ENCODE peak calls at places on chromosome 3, in eight cellular contexts. H is tibial artery, I is HCT116, V is mammary epithelial cell, L is heart right ventricle, U is cardiac muscle cell, P is GM23248, T is AG04450. S is an unnamed sample.

GRCh38 chr3:78957456-78957855 is 810.3 kb downstream of the ROBO1 start:
- DNase-seq in P (no peak), V (no peak), L (no peak), H (no peak), U (no peak), I (no peak), T (no peak), S (no peak)

GRCh38 chr3:169604568-169604967 is 58.9 kb downstream of the MECOM start:
- DNase-seq in T (no peak), P (peak; percentile 17), U (no peak), I (peak; percentile 6), V (peak; percentile 4), H (no peak), L (no peak), S (no peak)

GRCh38 chr3:114329823-114330222 is 36.0 kb downstream of the TIGIT start:
- DNase-seq in T (no peak), I (no peak), U (no peak), V (no peak), P (no peak), L (no peak), H (no peak), S (no peak)

GRCh38 chr3:155738580-155739076 is 6.2 kb downstream of the PLCH1 start:
- DNase-seq in H (no peak), U (no peak), P (no peak), L (no peak), V (no peak), I (no peak), T (no peak), S (no peak)

GRCh38 chr3:55246016-55246415 is 241.1 kb downstream of the WNT5A start:
- DNase-seq in P (no peak), H (no peak), V (no peak), U (no peak), L (no peak), I (no peak), T (no peak), S (no peak)

GRCh38 chr3:58492385-58492970 is 582 bp downstream of the KCTD6 start:
- DNase-seq in I (no peak), P (peak; percentile 45), L (no peak), T (no peak), H (no peak), U (no peak), V (no peak), S (no peak)

GRCh38 chr3:158912621-158913020 is 110.8 kb downstream of the MFSD1 start:
- DNase-seq in P (peak; percentile 52), V (no peak), H (no peak), L (no peak), T (no peak), I (no peak), U (no peak), S (no peak)

GRCh38 chr3:10411598-10412332 is 90.9 kb upstream of the SEC13 start:
- DNase-seq in I (no peak), U (no peak), L (no peak), V (no peak), T (no peak), P (no peak), H (no peak), S (no peak)

GRCh38 chr3:179036626-179037300 is 34.8 kb downstream of the ZMAT3 start:
- DNase-seq in P (peak; percentile 2), H (no peak), L (no peak), I (no peak), V (no peak), T (no peak), U (no peak), S (no peak)

GRCh38 chr3:195263925-195264575 is 6.9 kb downstream of the XXYLT1 start:
- DNase-seq in I (no peak), T (no peak), H (no peak), P (no peak), L (no peak), U (no peak), V (peak; percentile 12), S (no peak)

GRCh38 chr3:191320316-191320715 is 8.9 kb upstream of the CCDC50 start:
- DNase-seq in U (no peak), I (no peak), L (no peak), T (no peak), V (peak; percentile 34), H (no peak), P (no peak), S (no peak)

DNA sequence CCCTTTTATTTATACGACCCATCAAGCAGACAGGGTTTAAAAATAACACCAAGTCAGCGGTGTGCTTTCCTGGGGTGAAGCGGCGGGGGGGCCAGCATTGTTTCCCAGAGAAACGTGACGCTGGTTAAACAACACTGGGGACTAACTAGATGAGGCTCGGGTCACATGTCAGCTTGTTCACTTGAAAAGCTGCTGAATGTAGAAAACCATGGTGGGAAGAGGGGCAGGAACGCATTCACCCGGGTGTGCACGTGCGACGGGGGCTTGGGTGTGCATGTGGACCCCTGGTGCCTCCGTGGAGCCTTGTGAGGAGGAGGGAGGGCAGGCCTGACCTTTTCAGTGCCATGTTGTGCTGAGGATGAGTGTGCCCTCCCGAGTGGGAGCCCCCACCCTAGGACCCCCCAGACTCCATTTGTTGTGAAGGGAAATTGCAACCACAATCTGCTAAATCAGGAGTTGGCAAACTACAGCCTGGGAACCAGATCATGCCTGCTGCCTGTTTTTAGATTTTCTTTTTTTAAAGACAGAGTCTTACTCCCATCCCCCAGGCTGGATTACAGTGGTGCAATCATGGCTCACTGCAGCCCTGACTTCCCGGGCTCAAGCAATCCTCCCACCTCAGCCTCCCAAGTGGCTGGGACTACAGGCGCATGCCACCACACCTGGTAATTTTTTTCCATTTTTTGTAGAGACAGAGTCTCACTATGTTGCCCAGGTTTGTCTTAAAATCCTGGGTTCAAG is 70.4 kb upstream of the CMTM7 start:
- DNase-seq in I (no peak), H (no peak), U (peak; percentile 67), L (peak; percentile 31), P (no peak), T (no peak), V (no peak), S (no peak)
- H3K27ac ChIP-seq in I (no peak overlapping the region), H (no peak overlapping the region), U (peak overlapping the region; percentile 86), L (peak overlapping the region; percentile 13), P (no peak overlapping the region), T (no peak overlapping the region), V (no peak overlapping the region), S (no peak overlapping the region)

DNA sequence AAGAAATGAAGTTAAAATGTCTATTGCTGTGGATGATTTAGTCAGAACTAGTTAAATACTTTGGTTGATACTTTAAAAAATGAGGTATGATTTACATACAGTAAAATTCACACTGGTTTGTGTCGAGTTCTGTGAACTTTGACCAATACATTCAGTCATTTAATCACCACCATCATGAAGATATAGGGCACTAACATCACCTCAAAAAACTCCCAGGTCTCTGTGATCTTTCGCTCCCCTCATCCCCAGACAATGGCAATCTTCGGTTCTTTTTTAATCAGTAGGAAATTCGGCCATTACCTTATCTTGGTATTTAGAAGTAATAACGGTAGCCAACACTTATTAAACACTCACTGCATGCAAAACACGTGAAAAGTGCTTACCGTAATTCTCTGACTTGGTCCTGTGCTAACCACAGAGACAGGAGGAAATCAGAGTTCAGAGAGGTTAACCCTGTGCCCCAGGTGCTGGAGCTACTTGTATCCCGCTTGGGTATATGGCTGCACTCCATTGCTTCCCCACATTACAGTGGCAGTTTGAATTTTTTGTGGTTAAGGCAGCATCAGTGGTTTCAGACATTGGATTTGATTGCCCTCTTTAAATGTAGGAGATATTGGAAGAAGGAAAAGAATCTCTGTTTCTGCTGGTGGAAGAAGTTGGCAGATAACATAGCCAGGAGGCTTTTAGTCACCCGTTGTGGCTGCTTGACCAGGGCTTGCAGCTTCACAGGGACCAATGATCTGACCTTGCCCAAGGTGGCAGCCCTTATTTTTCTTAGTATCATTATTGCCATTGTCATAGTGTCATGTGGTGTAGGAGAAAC is 4.2 kb downstream of the PLCL2 start:
- DNase-seq in U (no peak), I (no peak), P (no peak), T (no peak), L (no peak), H (no peak), V (no peak), S (no peak)
- H3K27ac ChIP-seq in U (peak overlapping the region; percentile 93), I (no peak overlapping the region), P (no peak overlapping the region), T (no peak overlapping the region), L (peak overlapping the region; percentile 98), H (no peak overlapping the region), V (no peak overlapping the region), S (no peak overlapping the region)

GRCh38 chr3:25568525-25569078 is 96.1 kb downstream of the TOP2B start:
- DNase-seq in U (no peak), I (no peak), P (no peak), H (no peak), T (no peak), L (peak; percentile 39), V (no peak), S (no peak)
- H3K27ac ChIP-seq in U (peak overlapping the region; percentile 61), I (no peak overlapping the region), P (no peak overlapping the region), H (no peak overlapping the region), T (no peak overlapping the region), L (peak overlapping the region; percentile 44), V (no peak overlapping the region), S (no peak overlapping the region)

GRCh38 chr3:188156051-188156450 is 2.1 kb downstream of the LPP start:
- DNase-seq in P (no peak), L (no peak), I (no peak), V (no peak), T (no peak), H (no peak), U (no peak), S (no peak)

GRCh38 chr3:188157407-188157806 is 3.5 kb downstream of the LPP start:
- DNase-seq in P (no peak), I (no peak), H (no peak), L (no peak), U (no peak), V (no peak), T (no peak), S (no peak)

GRCh38 chr3:188160751-188161150 is 6.8 kb downstream of the LPP start:
- DNase-seq in V (no peak), P (no peak), H (no peak), T (no peak), I (no peak), U (no peak), L (no peak), S (no peak)

GRCh38 chr3:188157971-188158370 is 4.0 kb downstream of the LPP start:
- DNase-seq in T (no peak), L (no peak), V (no peak), U (no peak), P (no peak), I (no peak), H (no peak), S (no peak)

GRCh38 chr3:188158731-188159355 is 4.9 kb downstream of the LPP start:
- DNase-seq in I (no peak), P (no peak), L (no peak), H (no peak), V (no peak), T (no peak), U (no peak), S (no peak)
- H3K27ac ChIP-seq in I (no peak overlapping the region), P (no peak overlapping the region), L (peak overlapping the region; percentile 92), H (peak overlapping the region; percentile 96), V (no peak overlapping the region), T (no peak overlapping the region), U (peak overlapping the region; percentile 30), S (peak overlapping the region; percentile 68)

GRCh38 chr3:174016186-174016585 is 618.6 kb downstream of the NLGN1 start:
- DNase-seq in U (no peak), H (no peak), T (peak; percentile 33), L (no peak), I (no peak), V (peak; percentile 64), P (peak; percentile 92), S (no peak)
- H3K27ac ChIP-seq in U (no peak overlapping the region), H (no peak overlapping the region), T (no peak overlapping the region), L (no peak overlapping the region), I (no peak overlapping the region), V (no peak overlapping the region), P (peak overlapping the region; percentile 81), S (no peak overlapping the region)

GRCh38 chr3:37912052-37912733 is 50.5 kb downstream of the CTDSPL start:
- DNase-seq in U (no peak), H (no peak), I (no peak), P (no peak), V (peak; percentile 7), T (no peak), L (no peak), S (no peak)
- H3K27ac ChIP-seq in U (no peak overlapping the region), H (no peak overlapping the region), I (no peak overlapping the region), P (no peak overlapping the region), V (no peak overlapping the region), T (no peak overlapping the region), L (no peak overlapping the region), S (no peak overlapping the region)

S was measured in breast epithelium.